ENCODE peak calls at places on chromosomes 11 and 22, in five cellular contexts. One of them, this sample, is unnamed.

GRCh38 chr11:36009469-36009868 is 65.6 kb downstream of the LDLRAD3 start:
- DNase-seq in bronchial epithelial cell: peak; percentile 84
- DNase-seq in right lobe of liver: no peak
- DNase-seq in fibroblast of mammary gland: peak; percentile 64
- DNase-seq in dorsolateral prefrontal cortex: no peak
- DNase-seq in this sample: peak; percentile 78

GRCh38 chr11:72225411-72225951 is 914 bp downstream of the INPPL1 start:
- DNase-seq in bronchial epithelial cell: no peak
- DNase-seq in right lobe of liver: peak; percentile 38
- DNase-seq in fibroblast of mammary gland: peak; percentile 7
- DNase-seq in dorsolateral prefrontal cortex: no peak
- DNase-seq in this sample: peak; percentile 13

GRCh38 chr11:13685461-13686108 is 17.1 kb downstream of the FAR1 start:
- DNase-seq in bronchial epithelial cell: no peak
- DNase-seq in right lobe of liver: no peak
- DNase-seq in fibroblast of mammary gland: no peak
- DNase-seq in dorsolateral prefrontal cortex: no peak
- DNase-seq in this sample: peak; percentile 51

GRCh38 chr11:63622318-63622717 is 8.1 kb upstream of the PLAAT3 start:
- DNase-seq in bronchial epithelial cell: peak; percentile 76
- DNase-seq in right lobe of liver: no peak
- DNase-seq in fibroblast of mammary gland: no peak
- DNase-seq in dorsolateral prefrontal cortex: no peak
- DNase-seq in this sample: no peak

GRCh38 chr11:2379471-2380174 is 2.5 kb downstream of the CD81 start:
- DNase-seq in bronchial epithelial cell: no peak
- DNase-seq in right lobe of liver: no peak
- DNase-seq in fibroblast of mammary gland: peak; percentile 37
- DNase-seq in dorsolateral prefrontal cortex: no peak
- DNase-seq in this sample: no peak

GRCh38 chr11:130023204-130023603 is 20.6 kb upstream of the PRDM10 start:
- DNase-seq in bronchial epithelial cell: peak; percentile 80
- DNase-seq in right lobe of liver: no peak
- DNase-seq in fibroblast of mammary gland: peak; percentile 63
- DNase-seq in dorsolateral prefrontal cortex: no peak
- DNase-seq in this sample: peak; percentile 72

GRCh38 chr11:67293090-67293489 is 4.0 kb downstream of the ANKRD13D start:
- DNase-seq in bronchial epithelial cell: peak; percentile 99
- DNase-seq in right lobe of liver: no peak
- DNase-seq in fibroblast of mammary gland: peak; percentile 84
- DNase-seq in dorsolateral prefrontal cortex: no peak
- DNase-seq in this sample: peak; percentile 47

GRCh38 chr22:35212020-35212419 is 45.3 kb upstream of the HMGXB4 start:
- DNase-seq in bronchial epithelial cell: peak; percentile 34
- DNase-seq in right lobe of liver: no peak
- DNase-seq in fibroblast of mammary gland: peak; percentile 50
- DNase-seq in dorsolateral prefrontal cortex: no peak
- DNase-seq in this sample: peak; percentile 52

GRCh38 chr11:41983458-41983857 is 524.0 kb upstream of the LRRC4C start:
- DNase-seq in bronchial epithelial cell: peak; percentile 15
- DNase-seq in right lobe of liver: no peak
- DNase-seq in fibroblast of mammary gland: peak; percentile 1
- DNase-seq in dorsolateral prefrontal cortex: no peak
- DNase-seq in this sample: no peak

GRCh38 chr11:43021466-43021865 is 290.3 kb upstream of the API5 start:
- DNase-seq in bronchial epithelial cell: no peak
- DNase-seq in right lobe of liver: no peak
- DNase-seq in fibroblast of mammary gland: no peak
- DNase-seq in dorsolateral prefrontal cortex: no peak
- DNase-seq in this sample: no peak

GRCh38 chr22:46583571-46583970 is 36.6 kb upstream of the GRAMD4 start:
- DNase-seq in bronchial epithelial cell: no peak
- DNase-seq in right lobe of liver: no peak
- DNase-seq in fibroblast of mammary gland: no peak
- DNase-seq in dorsolateral prefrontal cortex: no peak
- DNase-seq in this sample: no peak

GRCh38 chr11:3840289-3840869 is 380 bp downstream of the RHOG start:
- DNase-seq in bronchial epithelial cell: no peak
- DNase-seq in right lobe of liver: peak; percentile 52
- DNase-seq in fibroblast of mammary gland: no peak
- DNase-seq in dorsolateral prefrontal cortex: no peak
- DNase-seq in this sample: no peak

GRCh38 chr11:73585834-73586575 is 11.9 kb downstream of the FAM168A start:
- DNase-seq in bronchial epithelial cell: peak; percentile 79
- DNase-seq in right lobe of liver: no peak
- DNase-seq in fibroblast of mammary gland: peak; percentile 70
- DNase-seq in dorsolateral prefrontal cortex: no peak
- DNase-seq in this sample: peak; percentile 67

GRCh38 chr11:76632492-76632891 is 38.1 kb downstream of the LRRC32 start:
- DNase-seq in bronchial epithelial cell: no peak
- DNase-seq in right lobe of liver: no peak
- DNase-seq in fibroblast of mammary gland: no peak
- DNase-seq in dorsolateral prefrontal cortex: no peak
- DNase-seq in this sample: no peak

GRCh38 chr22:45968751-45969413 is 8.1 kb downstream of the WNT7B start:
- DNase-seq in bronchial epithelial cell: peak; percentile 88
- DNase-seq in right lobe of liver: no peak
- DNase-seq in fibroblast of mammary gland: peak; percentile 91
- DNase-seq in dorsolateral prefrontal cortex: no peak
- DNase-seq in this sample: peak; percentile 25

GRCh38 chr11:34904421-34904950 is 11.7 kb downstream of the APIP start:
- DNase-seq in bronchial epithelial cell: no peak
- DNase-seq in right lobe of liver: no peak
- DNase-seq in fibroblast of mammary gland: no peak
- DNase-seq in dorsolateral prefrontal cortex: no peak
- DNase-seq in this sample: peak; percentile 28

GRCh38 chr11:2675540-2675939 is 24.3 kb downstream of the KCNQ1OT1 start:
- DNase-seq in bronchial epithelial cell: no peak
- DNase-seq in right lobe of liver: no peak
- DNase-seq in fibroblast of mammary gland: no peak
- DNase-seq in dorsolateral prefrontal cortex: peak; percentile 25
- DNase-seq in this sample: no peak

GRCh38 chr11:47631473-47631872 is 10.9 kb downstream of the MTCH2 start:
- DNase-seq in bronchial epithelial cell: no peak
- DNase-seq in right lobe of liver: no peak
- DNase-seq in fibroblast of mammary gland: no peak
- DNase-seq in dorsolateral prefrontal cortex: no peak
- DNase-seq in this sample: peak; percentile 14

GRCh38 chr11:83156996-83157754 is at the start of gene PCF11:
- DNase-seq in bronchial epithelial cell: no peak
- DNase-seq in right lobe of liver: no peak
- DNase-seq in fibroblast of mammary gland: no peak
- DNase-seq in dorsolateral prefrontal cortex: peak; percentile 100
- DNase-seq in this sample: no peak

GRCh38 chr11:119481021-119481666 is 58.2 kb upstream of the THY1 start:
- DNase-seq in bronchial epithelial cell: peak; percentile 95
- DNase-seq in right lobe of liver: peak; percentile 82
- DNase-seq in fibroblast of mammary gland: peak; percentile 99
- DNase-seq in dorsolateral prefrontal cortex: peak; percentile 82
- DNase-seq in this sample: peak; percentile 97

GRCh38 chr22:40452730-40453487 is 82.5 kb downstream of the SGSM3 start:
- DNase-seq in bronchial epithelial cell: no peak
- DNase-seq in right lobe of liver: no peak
- DNase-seq in fibroblast of mammary gland: no peak
- DNase-seq in dorsolateral prefrontal cortex: no peak
- DNase-seq in this sample: no peak

GRCh38 chr22:40453676-40454075 is 83.3 kb downstream of the SGSM3 start:
- DNase-seq in bronchial epithelial cell: no peak
- DNase-seq in right lobe of liver: no peak
- DNase-seq in fibroblast of mammary gland: no peak
- DNase-seq in dorsolateral prefrontal cortex: no peak
- DNase-seq in this sample: no peak

GRCh38 chr22:40449676-40450035 is 79.3 kb downstream of the SGSM3 start:
- DNase-seq in bronchial epithelial cell: peak; percentile 29
- DNase-seq in right lobe of liver: no peak
- DNase-seq in fibroblast of mammary gland: peak; percentile 70
- DNase-seq in dorsolateral prefrontal cortex: no peak
- DNase-seq in this sample: peak; percentile 49

GRCh38 chr22:40450651-40451050 is 80.3 kb downstream of the SGSM3 start:
- DNase-seq in bronchial epithelial cell: no peak
- DNase-seq in right lobe of liver: no peak
- DNase-seq in fibroblast of mammary gland: no peak
- DNase-seq in dorsolateral prefrontal cortex: no peak
- DNase-seq in this sample: no peak

GRCh38 chr22:40451230-40451629 is 80.8 kb downstream of the SGSM3 start:
- DNase-seq in bronchial epithelial cell: no peak
- DNase-seq in right lobe of liver: no peak
- DNase-seq in fibroblast of mammary gland: no peak
- DNase-seq in dorsolateral prefrontal cortex: no peak
- DNase-seq in this sample: no peak
- TF ChIP-seq CTCF in bronchial epithelial cell: no peak
- TF ChIP-seq CTCF in right lobe of liver: no peak
- TF ChIP-seq CTCF in fibroblast of mammary gland: no peak
- TF ChIP-seq CTCF in dorsolateral prefrontal cortex: no peak
- TF ChIP-seq CTCF in this sample: no peak

GRCh38 chr11:94537051-94537600 is 6.6 kb upstream of the FUT4 start:
- DNase-seq in bronchial epithelial cell: no peak
- DNase-seq in right lobe of liver: no peak
- DNase-seq in fibroblast of mammary gland: peak; percentile 76
- DNase-seq in dorsolateral prefrontal cortex: no peak
- DNase-seq in this sample: peak; percentile 53
- H3K4me3 ChIP-seq in bronchial epithelial cell: no peak overlapping the region
- H3K4me3 ChIP-seq in right lobe of liver: no peak overlapping the region
- H3K4me3 ChIP-seq in fibroblast of mammary gland: no peak overlapping the region
- H3K4me3 ChIP-seq in dorsolateral prefrontal cortex: no peak overlapping the region
- H3K4me3 ChIP-seq in this sample: no peak overlapping the region

DNA sequence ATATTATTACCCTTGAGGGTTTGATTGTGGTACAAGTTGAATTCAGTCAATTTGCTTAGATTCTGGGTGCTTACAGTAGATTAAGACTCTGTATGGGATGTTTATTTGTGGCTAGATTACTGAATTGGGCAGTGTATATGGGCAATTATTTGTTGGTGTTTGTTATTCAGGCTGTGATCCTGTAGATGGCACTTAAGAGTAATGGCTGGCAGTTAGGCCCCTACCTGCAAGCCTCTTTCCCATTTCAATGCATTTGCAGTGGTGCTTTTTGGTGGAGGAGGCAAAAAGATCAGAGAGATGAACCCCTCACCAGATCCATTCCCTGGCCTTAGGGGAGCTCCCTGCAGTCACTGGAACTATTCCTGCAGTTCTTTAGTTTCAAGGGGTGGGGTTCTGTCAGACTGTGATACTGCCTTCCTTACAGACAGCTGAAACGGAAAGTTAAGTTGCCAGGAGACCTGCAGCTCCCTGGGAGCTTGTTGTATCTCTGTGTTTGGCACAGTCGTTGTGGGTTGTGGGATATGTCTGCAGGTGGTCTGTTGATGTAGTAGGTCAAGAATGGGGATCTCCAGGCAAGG is 199.5 kb downstream of the AASDHPPT start:
- DNase-seq in bronchial epithelial cell: peak; percentile 24
- DNase-seq in right lobe of liver: no peak
- DNase-seq in fibroblast of mammary gland: peak; percentile 36
- DNase-seq in dorsolateral prefrontal cortex: no peak
- DNase-seq in this sample: peak; percentile 43
- TF ChIP-seq CTCF in bronchial epithelial cell: peak; percentile 49
- TF ChIP-seq CTCF in right lobe of liver: no peak
- TF ChIP-seq CTCF in fibroblast of mammary gland: peak; percentile 50
- TF ChIP-seq CTCF in dorsolateral prefrontal cortex: no peak
- TF ChIP-seq CTCF in this sample: peak; percentile 46

GRCh38 chr11:59559886-59560285 is 48.5 kb downstream of the OR4D9 start:
- DNase-seq in bronchial epithelial cell: no peak
- DNase-seq in right lobe of liver: no peak
- DNase-seq in fibroblast of mammary gland: no peak
- DNase-seq in dorsolateral prefrontal cortex: no peak
- DNase-seq in this sample: no peak

GRCh38 chr11:59557940-59558643 is 46.8 kb downstream of the OR4D9 start:
- DNase-seq in bronchial epithelial cell: no peak
- DNase-seq in right lobe of liver: no peak
- DNase-seq in fibroblast of mammary gland: no peak
- DNase-seq in dorsolateral prefrontal cortex: no peak
- DNase-seq in this sample: no peak

GRCh38 chr11:59555601-59556114 is 44.3 kb downstream of the OR4D9 start:
- DNase-seq in bronchial epithelial cell: no peak
- DNase-seq in right lobe of liver: peak; percentile 32
- DNase-seq in fibroblast of mammary gland: no peak
- DNase-seq in dorsolateral prefrontal cortex: no peak
- DNase-seq in this sample: no peak

GRCh38 chr11:59556115-59556882 is 45.0 kb downstream of the OR4D9 start:
- DNase-seq in bronchial epithelial cell: peak; percentile 68
- DNase-seq in right lobe of liver: no peak
- DNase-seq in fibroblast of mammary gland: peak; percentile 93
- DNase-seq in dorsolateral prefrontal cortex: peak; percentile 74
- DNase-seq in this sample: peak; percentile 86

DNA sequence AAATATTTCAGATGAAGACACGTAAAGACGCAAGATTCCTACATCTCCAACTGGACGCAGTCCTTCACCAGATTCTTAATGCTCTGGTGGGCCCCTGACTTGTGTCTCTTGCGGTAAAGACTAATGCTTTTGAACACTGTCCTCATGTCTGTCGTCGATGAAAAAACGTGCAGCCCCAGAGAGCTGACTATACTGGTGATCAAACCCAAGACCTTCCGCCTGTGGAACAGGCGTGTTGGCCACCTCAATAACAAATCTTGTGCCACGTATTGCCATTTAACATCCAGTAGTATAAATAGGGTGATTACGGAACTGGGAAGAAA is 45.5 kb downstream of the OR4D9 start:
- DNase-seq in bronchial epithelial cell: no peak
- DNase-seq in right lobe of liver: no peak
- DNase-seq in fibroblast of mammary gland: peak; percentile 52
- DNase-seq in dorsolateral prefrontal cortex: no peak
- DNase-seq in this sample: no peak
- H3K4me3 ChIP-seq in bronchial epithelial cell: no peak overlapping the region
- H3K4me3 ChIP-seq in right lobe of liver: no peak overlapping the region
- H3K4me3 ChIP-seq in fibroblast of mammary gland: peak overlapping the region; percentile 27
- H3K4me3 ChIP-seq in dorsolateral prefrontal cortex: peak overlapping the region; percentile 60
- H3K4me3 ChIP-seq in this sample: peak overlapping the region; percentile 51

GRCh38 chr11:121446752-121447156 is 5.4 kb upstream of the SORL1 start:
- DNase-seq in bronchial epithelial cell: no peak
- DNase-seq in right lobe of liver: no peak
- DNase-seq in fibroblast of mammary gland: peak; percentile 41
- DNase-seq in dorsolateral prefrontal cortex: peak; percentile 35
- DNase-seq in this sample: no peak
- TF ChIP-seq CTCF in bronchial epithelial cell: no peak
- TF ChIP-seq CTCF in right lobe of liver: peak; percentile 26
- TF ChIP-seq CTCF in fibroblast of mammary gland: peak; percentile 24
- TF ChIP-seq CTCF in dorsolateral prefrontal cortex: no peak
- TF ChIP-seq CTCF in this sample: no peak

GRCh38 chr11:12623869-12624268 is 50.4 kb upstream of the TEAD1 start:
- DNase-seq in bronchial epithelial cell: no peak
- DNase-seq in right lobe of liver: no peak
- DNase-seq in fibroblast of mammary gland: no peak
- DNase-seq in dorsolateral prefrontal cortex: no peak
- DNase-seq in this sample: no peak
- H3K4me3 ChIP-seq in bronchial epithelial cell: no peak overlapping the region
- H3K4me3 ChIP-seq in right lobe of liver: no peak overlapping the region
- H3K4me3 ChIP-seq in fibroblast of mammary gland: no peak overlapping the region
- H3K4me3 ChIP-seq in dorsolateral prefrontal cortex: no peak overlapping the region
- H3K4me3 ChIP-seq in this sample: no peak overlapping the region